ENCODE peak calls at places on chromosomes 7 and 10, in six cellular contexts. W, I, G, R, C and U are unnamed samples.

GRCh38 chr7:90165724-90166123 is 11.5 kb downstream of the STEAP1 start:
- DNase-seq in R (no peak), I (no peak), G (peak; percentile 80), W (no peak), C (no peak), U (no peak)

GRCh38 chr10:100642295-100642994 is 102.9 kb upstream of the PAX2 start:
- DNase-seq in I (no peak), G (no peak), C (no peak), W (no peak), R (no peak), U (no peak)

GRCh38 chr7:139992353-139993054 is 70.2 kb downstream of the PARP12 start:
- DNase-seq in R (no peak), C (no peak), G (no peak), W (no peak), I (no peak), U (no peak)

GRCh38 chr10:104862-105565 is 30.2 kb upstream of the ZMYND11 start:
- DNase-seq in R (no peak), W (no peak), I (no peak), G (no peak), C (no peak), U (no peak)

GRCh38 chr10:59237775-59238174 is 61.3 kb downstream of the PHYHIPL start:
- DNase-seq in W (no peak), R (no peak), G (no peak), I (no peak), C (no peak), U (no peak)

GRCh38 chr7:27107391-27107900 is 5.0 kb upstream of the HOXA2 start:
- DNase-seq in G (peak; percentile 41), C (no peak), W (no peak), I (no peak), R (no peak), U (no peak)

GRCh38 chr7:77839919-77840318 is 41.3 kb downstream of the PHTF2 start:
- DNase-seq in W (no peak), I (no peak), G (no peak), R (no peak), C (no peak), U (no peak)

GRCh38 chr7:133310232-133310852 is 57.5 kb downstream of the EXOC4 start:
- DNase-seq in G (no peak), W (no peak), I (no peak), R (no peak), C (no peak), U (no peak)

GRCh38 chr7:13850185-13850752 is 139.2 kb downstream of the ETV1 start:
- DNase-seq in C (no peak), G (peak; percentile 11), I (peak; percentile 62), W (no peak), R (peak; percentile 50), U (no peak)

GRCh38 chr10:7412482-7413251 is 1.8 kb upstream of the SFMBT2 start:
- DNase-seq in G (peak; percentile 38), C (no peak), I (no peak), R (peak; percentile 46), W (peak; percentile 84), U (no peak)

GRCh38 chr7:80385512-80385911 is 126.4 kb downstream of the GNAT3 start:
- DNase-seq in R (no peak), G (no peak), C (no peak), I (no peak), W (no peak), U (no peak)

GRCh38 chr7:139192014-139192706 is 38.9 kb upstream of the UBN2 start:
- DNase-seq in C (no peak), R (no peak), I (no peak), G (no peak), W (no peak), U (no peak)

GRCh38 chr7:18927134-18927533 is 190.3 kb downstream of the TWIST1 start:
- DNase-seq in I (no peak), G (no peak), R (no peak), W (no peak), C (no peak), U (no peak)

GRCh38 chr10:110404825-110405224 is 92.9 kb upstream of the DUSP5 start:
- DNase-seq in R (no peak), W (no peak), I (no peak), G (no peak), C (no peak), U (no peak)

GRCh38 chr10:103692421-103693069 is 162.8 kb downstream of the SH3PXD2A start:
- DNase-seq in I (no peak), W (no peak), C (no peak), R (no peak), G (peak; percentile 47), U (no peak)

GRCh38 chr10:102154466-102155116 is 2.4 kb downstream of the NOLC1 start:
- DNase-seq in W (peak; percentile 24), R (no peak), I (no peak), G (no peak), C (no peak), U (no peak)

GRCh38 chr10:102150970-102151773 is 1.0 kb upstream of the NOLC1 start:
- DNase-seq in G (no peak), W (peak; percentile 46), C (no peak), I (no peak), R (no peak), U (no peak)

GRCh38 chr10:102152545-102152890 is 329 bp downstream of the NOLC1 start:
- DNase-seq in R (no peak), G (peak; percentile 33), C (no peak), W (no peak), I (no peak), U (no peak)

GRCh38 chr10:102151774-102152544 is at the start of gene NOLC1:
- DNase-seq in W (peak; percentile 100), I (peak; percentile 100), R (peak; percentile 99), G (peak; percentile 100), C (peak; percentile 100), U (peak; percentile 100)

GRCh38 chr10:102153093-102153620 is 968 bp downstream of the NOLC1 start:
- DNase-seq in G (no peak), W (no peak), I (no peak), C (no peak), R (no peak), U (no peak)
- H3K4me1 ChIP-seq in G (peaks cover 15% of the 10 kb centered on the region), W (peaks cover 35% of the 10 kb centered on the region), I (peaks cover 45% of the 10 kb centered on the region), C (peaks cover 29% of the 10 kb centered on the region), R (peaks cover 17% of the 10 kb centered on the region), U (peaks cover 17% of the 10 kb centered on the region)

GRCh38 chr10:67884842-67885680 is 605 bp downstream of the SIRT1 start:
- DNase-seq in W (peak; percentile 96), C (peak; percentile 94), R (peak; percentile 87), G (peak; percentile 85), I (peak; percentile 18), U (peak; percentile 91)

GRCh38 chr10:67883710-67884312 is 645 bp upstream of the SIRT1 start:
- DNase-seq in R (no peak), G (no peak), W (no peak), C (peak; percentile 55), I (no peak), U (no peak)

DNA sequence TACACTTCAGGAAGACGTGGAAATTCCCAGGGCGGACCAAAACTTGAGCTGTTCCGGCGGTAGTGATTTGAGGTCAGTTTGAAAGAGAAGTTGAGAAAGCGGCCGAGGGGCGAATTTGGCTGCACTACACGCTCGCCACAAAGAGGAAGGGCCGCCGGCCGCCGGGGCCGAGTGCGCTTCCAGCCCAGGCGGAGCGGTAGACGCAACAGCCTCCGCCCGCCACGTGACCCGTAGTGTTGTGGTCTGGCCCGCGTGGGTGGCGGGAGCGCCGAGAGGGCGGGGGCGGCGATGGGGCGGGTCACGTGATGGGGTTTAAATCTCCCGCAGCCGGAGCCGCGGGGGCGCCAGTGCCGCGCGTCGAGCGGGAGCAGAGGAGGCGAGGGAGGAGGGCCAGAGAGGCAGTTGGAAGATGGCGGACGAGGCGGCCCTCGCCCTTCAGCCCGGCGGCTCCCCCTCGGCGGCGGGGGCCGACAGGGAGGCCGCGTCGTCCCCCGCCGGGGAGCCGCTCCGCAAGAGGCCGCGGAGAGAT is at the start of gene SIRT1:
- DNase-seq in G (peak; percentile 98), I (peak; percentile 72), R (peak; percentile 97), W (peak; percentile 99), C (peak; percentile 99), U (peak; percentile 99)
- TF ChIP-seq POLR2AphosphoS5 in G (peak; percentile 99), I (peak; percentile 91), R (peak; percentile 98), W (peak; percentile 99), C (peak; percentile 99), U (peak; percentile 98)

DNA sequence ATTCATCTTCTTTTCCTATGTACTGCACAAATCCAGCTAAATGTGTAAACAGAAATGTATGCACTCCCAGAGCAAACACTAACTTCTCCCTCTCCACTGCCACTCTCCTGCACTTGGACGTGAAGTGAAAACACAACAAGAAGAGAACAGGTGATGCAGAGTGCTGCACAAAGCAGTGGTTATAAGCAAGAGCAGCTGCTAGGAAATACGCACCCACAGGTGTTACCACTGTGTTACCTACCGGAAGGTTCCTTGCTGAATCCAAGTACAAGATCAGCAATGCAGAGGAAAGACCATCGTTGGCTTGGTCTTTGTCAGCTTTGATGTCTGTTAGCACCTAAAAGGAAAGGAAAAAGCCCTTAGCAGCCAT is 54.6 kb upstream of the NCAPG2 start:
- DNase-seq in W (no peak), C (no peak), R (no peak), I (no peak), G (no peak), U (no peak)
- TF ChIP-seq POLR2A in W (no peak), C (no peak), R (no peak), I (no peak), G (no peak), U (no peak)

GRCh38 chr7:123653162-123653561 is 2.5 kb upstream of the LMOD2 start:
- DNase-seq in R (no peak), G (no peak), I (no peak), W (no peak), C (no peak), U (no peak)

GRCh38 chr7:123649956-123650355 is 5.7 kb upstream of the LMOD2 start:
- DNase-seq in G (no peak), R (no peak), W (no peak), C (no peak), I (no peak), U (no peak)

GRCh38 chr7:123652406-123652805 is 3.3 kb upstream of the LMOD2 start:
- DNase-seq in I (no peak), W (no peak), G (no peak), R (no peak), C (no peak), U (no peak)

GRCh38 chr7:123647106-123647730 is 8.4 kb upstream of the LMOD2 start:
- DNase-seq in G (no peak), W (no peak), R (no peak), C (no peak), I (no peak), U (no peak)

GRCh38 chr7:123650595-123650994 is 5.1 kb upstream of the LMOD2 start:
- DNase-seq in C (no peak), R (no peak), W (no peak), I (no peak), G (no peak), U (no peak)
- H3K4me1 ChIP-seq in C (no peaks in the 10 kb centered on the region), R (no peaks in the 10 kb centered on the region), W (no peaks in the 10 kb centered on the region), I (peaks cover 12% of the 10 kb centered on the region), G (no peaks in the 10 kb centered on the region), U (no peaks in the 10 kb centered on the region)

GRCh38 chr7:105677395-105677701 is 96.1 kb upstream of the EFCAB10 start:
- DNase-seq in G (no peak), W (no peak), I (no peak), R (no peak), C (no peak), U (no peak)

GRCh38 chr7:105682331-105683070 is 101.2 kb upstream of the EFCAB10 start:
- DNase-seq in C (no peak), W (no peak), R (no peak), G (no peak), I (no peak), U (no peak)

GRCh38 chr7:105677803-105678583 is 96.7 kb upstream of the EFCAB10 start:
- DNase-seq in C (no peak), W (peak; percentile 86), G (peak; percentile 68), I (no peak), R (peak; percentile 83), U (no peak)

GRCh38 chr7:105678811-105679495 is 97.7 kb upstream of the EFCAB10 start:
- DNase-seq in C (peak; percentile 94), R (peak; percentile 90), W (peak; percentile 91), I (no peak), G (peak; percentile 76), U (peak; percentile 90)

GRCh38 chr7:105680505-105681187 is 99.4 kb upstream of the EFCAB10 start:
- DNase-seq in C (no peak), G (peak; percentile 16), W (no peak), R (peak; percentile 86), I (no peak), U (peak; percentile 67)
- TF ChIP-seq POLR2AphosphoS5 in C (peak; percentile 4), G (no peak), W (peak; percentile 23), R (peak; percentile 25), I (no peak), U (peak; percentile 34)